ENCODE peak calls at places on chromosomes 3 and 15, in ten cellular contexts. B is brain microvascular endothelial cell, U is prostate gland, Y is BJ, D is heart left ventricle, J is cardiac fibroblast, R is kidney epithelial cell, G is AG04449, P is mammary epithelial cell, A is A673. I is an unnamed sample.

GRCh38 chr15:34039506-34040123 is 611 bp upstream of the AVEN start:
- DNase-seq in B (peak), U (no peak), Y (no peak), D (no peak), J (no peak), R (no peak), G (no peak), P (peak), A (no peak), I (no peak)

GRCh38 chr3:131163-131889 is 65.2 kb upstream of the CHL1 start:
- DNase-seq in B (no peak), U (no peak), Y (no peak), D (peak), J (no peak), R (no peak), G (no peak), P (no peak), A (no peak), I (no peak)

GRCh38 chr15:41583795-41584194 is 24.8 kb downstream of the TYRO3 start:
- DNase-seq in B (no peak), U (no peak), Y (no peak), D (no peak), J (no peak), R (no peak), G (no peak), P (no peak), A (no peak), I (no peak)

GRCh38 chr15:78315686-78316085 is 16.3 kb upstream of the SKIC8 start:
- DNase-seq in B (no peak), U (no peak), Y (no peak), D (no peak), J (peak), R (no peak), G (no peak), P (no peak), A (peak), I (no peak)

GRCh38 chr3:21705769-21706168 is 45.2 kb downstream of the ZNF385D start:
- DNase-seq in B (peak), U (peak), Y (peak), D (peak), J (peak), R (peak), G (no peak), P (peak), A (no peak), I (peak)

GRCh38 chr3:131535131-131535530 is 32.4 kb upstream of the MRPL3 start:
- DNase-seq in B (no peak), U (no peak), Y (peak), D (no peak), J (peak), R (no peak), G (no peak), P (peak), A (no peak), I (no peak)

GRCh38 chr15:92205255-92205739 is 188.4 kb upstream of the ST8SIA2 start:
- DNase-seq in B (no peak), U (no peak), Y (no peak), D (no peak), J (no peak), R (no peak), G (no peak), P (no peak), A (no peak), I (no peak)

GRCh38 chr3:105359098-105359762 is 7.5 kb upstream of the ALCAM start:
- DNase-seq in B (peak), U (no peak), Y (no peak), D (no peak), J (peak), R (no peak), G (no peak), P (peak), A (no peak), I (no peak)

GRCh38 chr3:192825657-192826200 is 91.9 kb downstream of the MB21D2 start:
- DNase-seq in B (no peak), U (no peak), Y (no peak), D (no peak), J (peak), R (no peak), G (no peak), P (peak), A (peak), I (peak)

GRCh38 chr15:87736401-87736800 is 520.1 kb downstream of the NTRK3 start:
- DNase-seq in B (peak), U (no peak), Y (no peak), D (no peak), J (no peak), R (no peak), G (no peak), P (no peak), A (no peak), I (no peak)

GRCh38 chr3:101195951-101196713 is 124.2 kb downstream of the IMPG2 start:
- DNase-seq in B (peak), U (peak), Y (no peak), D (no peak), J (peak), R (no peak), G (peak), P (peak), A (peak), I (peak)

GRCh38 chr3:65638301-65638700 is 400.4 kb downstream of the MAGI1 start:
- DNase-seq in B (no peak), U (no peak), Y (no peak), D (no peak), J (no peak), R (no peak), G (no peak), P (no peak), A (no peak), I (no peak)

GRCh38 chr3:87206070-87206469 is 21.0 kb upstream of the CHMP2B start:
- DNase-seq in B (peak), U (no peak), Y (peak), D (no peak), J (peak), R (peak), G (peak), P (peak), A (no peak), I (no peak)

GRCh38 chr3:26369133-26369532 is 253.4 kb upstream of the LRRC3B start:
- DNase-seq in B (no peak), U (no peak), Y (no peak), D (no peak), J (no peak), R (no peak), G (no peak), P (no peak), A (no peak), I (peak)

GRCh38 chr3:20563985-20564384 is 378.0 kb upstream of the SGO1 start:
- DNase-seq in B (no peak), U (no peak), Y (no peak), D (no peak), J (no peak), R (no peak), G (no peak), P (no peak), A (no peak), I (no peak)

GRCh38 chr15:48972750-48973503 is 9.2 kb upstream of the SHC4 start:
- DNase-seq in B (no peak), U (no peak), Y (no peak), D (no peak), J (no peak), R (no peak), G (no peak), P (no peak), A (no peak), I (no peak)

GRCh38 chr3:126527006-126527405 is 3.1 kb downstream of the CHST13 start:
- DNase-seq in B (no peak), U (no peak), Y (no peak), D (no peak), J (no peak), R (no peak), G (no peak), P (no peak), A (no peak), I (no peak)

GRCh38 chr3:134874737-134875413 is 79.8 kb downstream of the EPHB1 start:
- DNase-seq in B (no peak), U (no peak), Y (no peak), D (no peak), J (no peak), R (no peak), G (no peak), P (no peak), A (no peak), I (no peak)

GRCh38 chr3:52541050-52541449 is 4.6 kb downstream of the UQCC5 start:
- DNase-seq in B (no peak), U (no peak), Y (no peak), D (no peak), J (no peak), R (no peak), G (no peak), P (no peak), A (no peak), I (no peak)

GRCh38 chr3:73623996-73624362 is 762 bp downstream of the PDZRN3 start:
- DNase-seq in B (peak), U (peak), Y (no peak), D (peak), J (peak), R (no peak), G (no peak), P (peak), A (peak), I (no peak)
- H3K4me3 ChIP-seq in B (peak), U (peak), Y (peak), D (peak), J (peak), R (peak), G (peak), P (no peak), A (no peak), I (peak)

DNA sequence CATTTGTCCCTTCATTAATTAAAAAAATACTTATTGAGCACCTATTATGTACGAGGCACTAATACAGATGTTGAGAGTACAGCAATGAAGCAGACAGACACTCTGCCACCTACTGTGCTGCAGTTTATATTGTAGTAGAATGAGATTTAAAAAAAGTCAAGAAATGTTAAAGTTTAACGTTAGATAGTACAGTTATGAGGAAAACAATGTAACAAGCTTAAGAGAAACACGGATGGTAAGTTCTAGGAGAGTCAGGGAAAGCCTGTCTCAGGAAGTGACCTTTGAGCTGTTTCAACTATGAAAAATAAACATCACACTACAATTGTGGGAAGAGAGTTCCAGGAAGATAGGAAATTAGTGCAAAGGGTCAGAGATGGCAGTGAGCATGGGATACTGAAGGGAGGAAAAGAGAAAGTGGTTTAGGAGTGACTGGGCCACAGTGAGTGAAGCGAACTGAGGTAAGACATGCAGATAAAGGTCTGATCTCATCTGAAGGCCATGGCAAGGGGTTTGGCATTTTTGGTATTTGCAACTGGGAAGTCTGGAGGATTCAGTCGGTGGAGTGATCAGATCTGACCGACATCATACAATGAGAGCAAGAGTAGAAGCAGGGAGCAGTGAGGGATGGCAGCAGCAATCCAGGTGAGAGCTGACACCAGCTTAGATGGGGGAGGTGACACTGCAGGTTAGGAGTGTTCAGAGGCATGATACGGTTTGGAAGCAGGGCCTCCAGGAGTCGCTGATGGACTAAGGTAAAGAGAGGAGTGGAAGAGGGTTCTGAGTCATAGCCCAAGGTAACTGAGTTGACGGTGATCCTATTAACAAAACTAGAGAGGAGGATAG is 28.5 kb downstream of the PLSCR4 start:
- DNase-seq in B (peak), U (no peak), Y (no peak), D (no peak), J (peak), R (no peak), G (no peak), P (no peak), A (no peak), I (no peak)
- TF ChIP-seq CTCF in B (no peak), U (no peak), Y (no peak), D (no peak), J (no peak), R (no peak), G (no peak), P (no peak), A (no peak), I (peak)

DNA sequence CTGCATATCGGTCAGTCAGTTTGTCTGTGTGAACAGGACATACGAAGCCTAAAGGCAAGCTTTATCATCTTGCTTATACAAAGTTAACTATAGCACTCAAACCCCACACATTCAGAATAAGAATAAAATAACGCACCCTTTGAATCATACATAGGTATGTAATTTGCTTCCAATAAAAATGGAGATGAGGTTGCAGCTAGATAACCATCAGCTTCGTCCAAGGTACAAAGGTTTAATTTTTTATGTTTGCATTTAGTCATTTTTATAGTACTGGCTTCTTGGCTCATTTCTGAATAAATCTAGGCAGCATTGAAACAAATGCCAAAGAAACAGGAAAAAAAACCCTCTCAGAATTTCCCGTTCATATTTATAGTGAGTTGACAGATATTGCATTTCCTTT is 549.7 kb downstream of the AGBL1 start:
- DNase-seq in B (no peak), U (no peak), Y (no peak), D (no peak), J (no peak), R (no peak), G (no peak), P (peak), A (no peak), I (peak)
- H3K4me3 ChIP-seq in B (no peak), U (no peak), Y (no peak), D (no peak), J (no peak), R (no peak), G (no peak), P (no peak), A (no peak), I (no peak)

GRCh38 chr15:98746756-98747155 is 98.4 kb downstream of the IGF1R start:
- DNase-seq in B (no peak), U (no peak), Y (no peak), D (no peak), J (no peak), R (no peak), G (no peak), P (no peak), A (no peak), I (no peak)

GRCh38 chr15:98744506-98744905 is 96.2 kb downstream of the IGF1R start:
- DNase-seq in B (no peak), U (no peak), Y (no peak), D (no peak), J (no peak), R (no peak), G (no peak), P (no peak), A (no peak), I (no peak)

GRCh38 chr15:98745650-98746374 is 97.5 kb downstream of the IGF1R start:
- DNase-seq in B (peak), U (no peak), Y (no peak), D (no peak), J (peak), R (no peak), G (peak), P (peak), A (no peak), I (no peak)

GRCh38 chr15:98746375-98746679 is 98.0 kb downstream of the IGF1R start:
- DNase-seq in B (no peak), U (peak), Y (no peak), D (no peak), J (no peak), R (no peak), G (no peak), P (no peak), A (no peak), I (no peak)

GRCh38 chr15:98745179-98745578 is 96.8 kb downstream of the IGF1R start:
- DNase-seq in B (no peak), U (no peak), Y (no peak), D (no peak), J (no peak), R (no peak), G (no peak), P (peak), A (no peak), I (no peak)
- TF ChIP-seq CTCF in B (no peak), U (no peak), Y (no peak), D (no peak), J (no peak), R (no peak), G (no peak), P (no peak), A (no peak), I (no peak)

GRCh38 chr3:151201046-151201730 is 1.8 kb downstream of the GPR171 start:
- DNase-seq in B (no peak), U (no peak), Y (no peak), D (no peak), J (no peak), R (no peak), G (no peak), P (no peak), A (no peak), I (no peak)
- H3K4me3 ChIP-seq in B (no peak), U (no peak), Y (no peak), D (no peak), J (no peak), R (no peak), G (no peak), P (no peak), A (no peak), I (no peak)

DNA sequence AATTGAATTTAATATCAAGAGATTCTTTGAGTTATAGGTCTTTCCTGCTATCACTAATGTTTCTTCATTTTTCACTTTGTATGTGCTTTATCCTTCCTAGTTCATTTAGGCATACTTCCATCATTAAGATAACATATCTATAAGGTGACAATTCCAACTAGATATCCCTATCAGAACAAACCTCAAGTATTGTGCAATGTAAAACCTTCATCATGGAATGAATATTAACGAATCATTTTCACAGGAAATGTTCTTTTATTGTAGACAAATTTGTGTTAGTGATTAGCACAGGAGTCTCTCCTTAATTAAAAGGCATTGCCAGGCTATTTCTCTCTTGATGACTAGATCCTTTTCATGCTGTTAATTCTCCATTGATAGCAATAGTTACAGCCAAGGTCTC is 236.5 kb upstream of the MME start:
- DNase-seq in B (no peak), U (no peak), Y (no peak), D (no peak), J (no peak), R (no peak), G (no peak), P (no peak), A (no peak), I (no peak)
- TF ChIP-seq CTCF in B (no peak), U (no peak), Y (no peak), D (no peak), J (no peak), R (no peak), G (no peak), P (no peak), A (no peak), I (no peak)

GRCh38 chr3:57158813-57159678 is 6.1 kb downstream of the IL17RD start:
- DNase-seq in B (no peak), U (peak), Y (no peak), D (no peak), J (no peak), R (no peak), G (no peak), P (peak), A (peak), I (no peak)
- H3K4me3 ChIP-seq in B (no peak), U (no peak), Y (no peak), D (no peak), J (no peak), R (no peak), G (no peak), P (no peak), A (no peak), I (no peak)

DNA sequence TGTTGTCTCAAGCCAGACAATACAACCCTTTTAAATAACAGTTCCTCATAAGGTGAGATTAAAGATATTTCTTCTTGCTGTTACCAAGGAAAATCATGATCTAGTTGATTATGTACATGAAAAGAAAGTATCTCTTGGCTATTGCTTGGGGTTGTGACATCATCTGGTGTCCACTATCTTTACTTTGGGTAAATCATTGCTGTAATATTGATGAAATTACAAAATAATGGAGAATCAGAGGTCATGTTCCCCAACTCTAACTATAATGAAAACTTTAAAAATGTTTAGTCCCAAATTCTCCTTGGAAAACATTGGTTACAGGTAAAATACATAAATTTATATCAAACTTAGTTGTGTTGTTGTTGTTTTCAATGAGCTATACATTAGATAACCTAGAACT is 142.2 kb downstream of the ARPP21 start:
- DNase-seq in B (no peak), U (no peak), Y (no peak), D (no peak), J (no peak), R (no peak), G (no peak), P (no peak), A (no peak), I (no peak)
- TF ChIP-seq CTCF in B (no peak), U (no peak), Y (no peak), D (no peak), J (no peak), R (no peak), G (no peak), P (no peak), A (no peak), I (no peak)